ENCODE peak calls at places on chromosomes 1 and 21, in five cellular contexts. H is AG10803, R is tibial artery, Y is HL-60, U is GM12865. Z is an unnamed sample.

GRCh38 chr1:89673251-89673650 is 40.3 kb downstream of the LRRC8C start:
- DNase-seq in H (no peak), R (no peak), Y (no peak), U (no peak), Z (no peak)

GRCh38 chr1:228000836-228001563 is 5.8 kb upstream of the WNT3A start:
- DNase-seq in H (no peak), R (peak), Y (no peak), U (no peak), Z (no peak)

GRCh38 chr1:245235156-245235555 is 80.4 kb downstream of the KIF26B start:
- DNase-seq in H (peak), R (no peak), Y (no peak), U (no peak), Z (no peak)

GRCh38 chr1:10459185-10459584 is 9.4 kb downstream of the CORT start:
- DNase-seq in H (peak), R (no peak), Y (peak), U (no peak), Z (no peak)

GRCh38 chr21:36718951-36719501 is 20.1 kb downstream of the SIM2 start:
- DNase-seq in H (peak), R (peak), Y (no peak), U (no peak), Z (peak)

GRCh38 chr1:53328009-53328489 is at the start of gene LRP8:
- DNase-seq in H (peak), R (peak), Y (peak), U (peak), Z (peak)

GRCh38 chr1:156750191-156750931 is 1.1 kb downstream of the HDGF start:
- DNase-seq in H (peak), R (no peak), Y (peak), U (peak), Z (no peak)

GRCh38 chr1:167544447-167544846 is 9.1 kb downstream of the CREG1 start:
- DNase-seq in H (no peak), R (no peak), Y (peak), U (peak), Z (no peak)

GRCh38 chr1:10070206-10070605 is 37.4 kb downstream of the UBE4B start:
- DNase-seq in H (no peak), R (no peak), Y (no peak), U (no peak), Z (no peak)

GRCh38 chr1:1361233-1361981 is 3.1 kb upstream of the MXRA8 start:
- DNase-seq in H (no peak), R (peak), Y (no peak), U (no peak), Z (no peak)

GRCh38 chr1:107993920-107994319 is 28.9 kb upstream of the VAV3 start:
- DNase-seq in H (no peak), R (no peak), Y (no peak), U (no peak), Z (no peak)

GRCh38 chr1:32246888-32247273 is at the start of gene FAM167B:
- DNase-seq in H (peak), R (peak), Y (no peak), U (no peak), Z (no peak)

GRCh38 chr1:155277896-155278688 is 829 bp downstream of the HCN3 start:
- DNase-seq in H (no peak), R (peak), Y (peak), U (peak), Z (peak)

GRCh38 chr1:199311478-199312242 is 672.8 kb downstream of the PTPRC start:
- DNase-seq in H (no peak), R (no peak), Y (no peak), U (no peak), Z (no peak)

GRCh38 chr1:178802873-178803272 is 68.0 kb downstream of the ANGPTL1 start:
- DNase-seq in H (no peak), R (no peak), Y (no peak), U (no peak), Z (no peak)

GRCh38 chr1:119646521-119647227 is 1.4 kb downstream of the ZNF697 start:
- DNase-seq in H (peak), R (no peak), Y (no peak), U (no peak), Z (no peak)

GRCh38 chr1:108854226-108855019 is 2.5 kb downstream of the AKNAD1 start:
- DNase-seq in H (peak), R (no peak), Y (no peak), U (no peak), Z (no peak)

GRCh38 chr1:5901150-5901549 is 91.1 kb downstream of the NPHP4 start:
- DNase-seq in H (peak), R (peak), Y (no peak), U (no peak), Z (no peak)

GRCh38 chr1:148362930-148363810 is 119.9 kb downstream of the PPIAL4G start:
- DNase-seq in H (no peak), R (no peak), Y (no peak), U (peak), Z (no peak)

GRCh38 chr1:27464926-27465325 is 25.0 kb downstream of the WASF2 start:
- DNase-seq in H (no peak), R (no peak), Y (no peak), U (no peak), Z (no peak)

GRCh38 chr1:10471411-10472219 is 714 bp downstream of the DFFA start:
- DNase-seq in H (peak), R (no peak), Y (no peak), U (peak), Z (no peak)

GRCh38 chr1:51170342-51170741 is 65.7 kb upstream of the RNF11 start:
- DNase-seq in H (no peak), R (no peak), Y (peak), U (no peak), Z (no peak)

GRCh38 chr1:6460349-6461236 is 5.4 kb downstream of the TNFRSF25 start:
- DNase-seq in H (no peak), R (no peak), Y (no peak), U (peak), Z (no peak)

GRCh38 chr1:158506369-158506987 is 34.5 kb downstream of the OR10R2 start:
- DNase-seq in H (no peak), R (no peak), Y (no peak), U (peak), Z (peak)

GRCh38 chr1:43304771-43305300 is 4.1 kb downstream of the TIE1 start:
- DNase-seq in H (no peak), R (peak), Y (no peak), U (no peak), Z (no peak)

GRCh38 chr1:197958438-197958837 is 41.3 kb downstream of the LHX9 start:
- DNase-seq in H (no peak), R (no peak), Y (no peak), U (no peak), Z (no peak)

GRCh38 chr1:171841050-171841910 is at the start of gene DNM3:
- DNase-seq in H (peak), R (peak), Y (peak), U (peak), Z (peak)
- TF ChIP-seq CTCF in H (no peak), R (no peak), Y (no peak), U (no peak), Z (no peak)

GRCh38 chr1:145849356-145850165 is 4.1 kb downstream of the NUDT17 start:
- DNase-seq in H (peak), R (no peak), Y (no peak), U (no peak), Z (no peak)
- TF ChIP-seq CTCF in H (peak), R (no peak), Y (no peak), U (peak), Z (peak)

DNA sequence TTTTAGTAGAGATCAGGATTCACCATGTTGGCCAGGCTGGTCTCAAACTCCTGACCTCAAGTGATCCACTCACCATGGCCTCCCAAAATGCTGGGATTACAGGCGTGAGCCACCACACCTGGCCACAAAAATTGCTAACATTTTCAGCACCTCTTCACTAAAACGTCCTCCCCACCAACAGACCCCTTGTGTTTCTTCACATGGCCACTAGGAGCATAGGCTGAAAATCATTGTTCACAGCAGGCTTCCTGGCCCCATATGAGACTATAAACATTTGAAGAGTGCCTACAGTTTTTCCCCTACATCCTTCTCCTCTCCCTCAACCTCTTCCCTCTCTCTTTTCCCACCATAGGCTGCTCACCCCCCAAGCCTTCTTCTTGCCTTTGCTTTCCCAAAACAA is 28.0 kb upstream of the SFPQ start:
- DNase-seq in H (no peak), R (no peak), Y (no peak), U (peak), Z (no peak)
- TF ChIP-seq CTCF in H (peak), R (no peak), Y (peak), U (peak), Z (peak)

GRCh38 chr1:12674358-12674757 is 30.5 kb downstream of the AADACL4 start:
- DNase-seq in H (no peak), R (no peak), Y (no peak), U (no peak), Z (no peak)

GRCh38 chr1:12677565-12677964 is 33.7 kb downstream of the AADACL4 start:
- DNase-seq in H (no peak), R (peak), Y (no peak), U (no peak), Z (no peak)

GRCh38 chr1:12678820-12679219 is 34.9 kb downstream of the AADACL4 start:
- DNase-seq in H (peak), R (no peak), Y (no peak), U (no peak), Z (no peak)

DNA sequence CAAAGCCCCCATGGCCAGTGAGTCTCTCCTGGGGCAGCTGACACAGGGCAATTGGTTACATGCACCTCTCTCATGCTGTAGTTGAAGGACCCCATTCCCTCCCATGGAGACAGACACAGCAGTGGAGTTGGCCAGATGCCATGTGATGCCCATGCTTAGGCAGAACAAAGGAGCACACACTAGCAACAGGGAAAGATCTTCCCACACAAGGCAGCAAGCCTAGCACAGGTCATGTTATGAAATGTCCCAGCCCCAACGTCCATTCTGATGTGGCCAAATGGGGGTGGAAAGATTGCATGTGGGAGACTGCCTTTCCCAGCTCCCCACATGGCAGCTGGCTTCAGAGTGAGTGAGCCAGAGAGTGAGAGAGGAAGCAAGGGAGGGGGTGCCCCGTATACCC is 34.5 kb downstream of the AADACL4 start:
- DNase-seq in H (no peak), R (no peak), Y (no peak), U (no peak), Z (no peak)
- TF ChIP-seq CTCF in H (no peak), R (no peak), Y (no peak), U (no peak), Z (no peak)

GRCh38 chr1:160124709-160125478 is 9.3 kb downstream of the ATP1A2 start:
- DNase-seq in H (peak), R (no peak), Y (no peak), U (no peak), Z (no peak)
- TF ChIP-seq CTCF in H (peak), R (no peak), Y (no peak), U (no peak), Z (no peak)

GRCh38 chr1:84164156-84164555 is 20.1 kb downstream of the PRKACB start:
- DNase-seq in H (peak), R (no peak), Y (no peak), U (no peak), Z (no peak)

GRCh38 chr1:84163123-84164038 is 19.3 kb downstream of the PRKACB start:
- DNase-seq in H (no peak), R (no peak), Y (no peak), U (no peak), Z (no peak)

GRCh38 chr1:84164567-84165021 is 20.5 kb downstream of the PRKACB start:
- DNase-seq in H (no peak), R (no peak), Y (no peak), U (no peak), Z (no peak)

GRCh38 chr1:84166797-84167196 is 22.7 kb downstream of the PRKACB start:
- DNase-seq in H (no peak), R (no peak), Y (no peak), U (peak), Z (no peak)

GRCh38 chr1:84165566-84165965 is 21.5 kb downstream of the PRKACB start:
- DNase-seq in H (no peak), R (no peak), Y (no peak), U (no peak), Z (no peak)
- TF ChIP-seq CTCF in H (no peak), R (no peak), Y (no peak), U (no peak), Z (no peak)

DNA sequence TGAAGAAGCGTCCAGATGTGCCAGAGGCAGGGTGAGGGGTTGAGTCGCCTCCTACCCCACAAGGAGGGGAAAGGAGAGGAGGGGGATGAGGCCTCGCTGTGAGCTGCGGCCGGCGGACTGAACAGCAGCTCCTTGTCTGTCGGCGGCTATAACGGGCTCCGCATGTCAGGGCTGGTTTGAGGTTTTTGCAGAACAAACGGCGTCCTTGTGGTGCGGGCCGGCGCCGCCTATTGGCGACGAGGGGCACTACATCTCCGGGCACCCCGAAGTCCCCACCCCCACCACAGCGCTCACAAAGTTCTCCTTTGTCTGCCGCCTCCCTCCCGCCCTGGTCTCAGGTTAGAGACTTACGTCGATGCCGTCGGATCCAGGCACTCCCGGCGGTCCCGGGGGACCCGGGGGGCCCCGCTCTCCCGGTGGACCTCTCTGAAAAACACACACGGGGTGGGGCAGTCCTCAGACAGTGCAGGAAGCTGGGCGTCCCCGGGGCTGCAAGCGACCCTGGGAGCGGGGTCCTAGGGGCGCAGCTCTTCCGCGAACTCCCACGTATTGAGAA is 1.8 kb downstream of the COL9A2 start:
- DNase-seq in H (peak), R (peak), Y (peak), U (peak), Z (peak)
- TF ChIP-seq CTCF in H (peak), R (peak), Y (peak), U (peak), Z (peak)

DNA sequence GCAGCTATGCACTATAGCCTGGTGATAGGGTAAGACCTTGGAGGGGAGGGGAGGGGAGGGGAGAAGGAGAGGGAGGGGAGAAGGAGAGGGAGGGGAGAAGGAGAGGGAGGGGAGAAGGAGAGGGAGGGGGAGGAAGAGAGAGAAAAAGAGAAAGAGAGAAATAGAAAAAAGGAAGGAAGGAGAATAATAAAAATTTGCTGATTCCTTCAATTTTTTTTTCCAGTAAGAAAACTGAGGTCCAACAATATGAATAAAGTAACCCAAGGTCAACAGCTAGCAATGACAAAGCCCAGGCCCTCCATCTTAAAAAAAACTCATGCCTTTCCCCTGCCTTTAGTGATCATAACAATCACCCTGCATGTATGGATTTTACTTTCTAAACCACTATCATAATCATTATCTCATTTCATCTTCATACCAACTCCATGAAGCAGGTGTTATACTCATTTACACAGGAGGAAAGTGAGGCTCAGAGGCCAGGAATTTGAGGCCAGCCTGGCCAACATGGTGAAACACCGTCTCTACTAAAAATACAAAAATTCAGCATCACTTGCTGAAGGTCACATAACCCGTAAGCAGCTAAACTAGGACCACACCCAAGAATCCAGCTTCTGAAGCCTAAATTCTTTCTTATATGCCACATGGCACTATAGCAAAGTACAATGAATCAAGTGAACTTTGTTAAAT is 23.4 kb upstream of the BRDT start:
- DNase-seq in H (no peak), R (no peak), Y (no peak), U (no peak), Z (no peak)
- TF ChIP-seq CTCF in H (no peak), R (no peak), Y (no peak), U (no peak), Z (no peak)